ENCODE peak calls at places on chromosome 20, in four cellular contexts. C is stimulated activated CD8-positive, alpha-beta memory T cell treated with anti-CD3 and anti-CD28 coated beads, Interleukin-4, amount 100 ng/mL, for 48 hours; G is spleen; E is CD8-positive, alpha-beta T cell. X is an unnamed sample.

GRCh38 chr20:16391003-16391402 is 182.2 kb downstream of the KIF16B start:
- DNase-seq in G (no peak), E (no peak), C (no peak), X (no peak)

GRCh38 chr20:17533396-17533795 is 2.2 kb upstream of the BFSP1 start:
- DNase-seq in C (no peak), E (no peak), G (no peak), X (peak; percentile 50)

GRCh38 chr20:46221271-46221670 is 87.0 kb downstream of the CDH22 start:
- DNase-seq in C (no peak), E (no peak), G (no peak), X (no peak)

GRCh38 chr20:19026121-19026878 is 186.1 kb upstream of the SLC24A3 start:
- DNase-seq in C (no peak), E (no peak), G (no peak), X (no peak)

GRCh38 chr20:8431538-8432434 is 299.7 kb downstream of the PLCB1 start:
- DNase-seq in C (no peak), E (no peak), G (no peak), X (no peak)

GRCh38 chr20:44701116-44701865 is 13.9 kb upstream of the CCN5 start:
- DNase-seq in C (no peak), E (no peak), G (no peak), X (no peak)

GRCh38 chr20:5535211-5535756 is 214.9 kb upstream of the SHLD1 start:
- DNase-seq in C (no peak), G (no peak), E (no peak), X (no peak)

GRCh38 chr20:18394363-18394762 is 72.5 kb downstream of the DZANK1 start:
- DNase-seq in E (no peak), C (no peak), G (no peak), X (no peak)

GRCh38 chr20:62929051-62929538 is 2.8 kb upstream of the DIDO1 start:
- DNase-seq in G (peak; percentile 92), E (no peak), C (peak; percentile 73), X (peak; percentile 74)

GRCh38 chr20:59314872-59315500 is 14.6 kb downstream of the EDN3 start:
- DNase-seq in C (no peak), G (no peak), E (no peak), X (no peak)

X was measured in activated CD8-positive, alpha-beta memory T cell treated with anti-CD3 and anti-CD28 coated beads, Interleukin-2, amount 10 ng/mL, durations not matched to agents 7 days and 5 days.